ENCODE peak calls at places on chromosomes 5 and 9, in four cellular contexts. S, V, Y and Q are unnamed samples.
A peak's percentile ranks its signal among the peaks of the same experiment; 100 is the strongest.

GRCh38 chr5:76542887-76543690 is 80.1 kb downstream of the F2RL2 start:
- DNase-seq in S (peak; percentile 65), V (peak; percentile 45), Y (peak; percentile 69), Q (peak; percentile 31)

GRCh38 chr9:136662656-136663310 is at the start of gene EGFL7:
- DNase-seq in S (no peak), V (no peak), Y (no peak), Q (no peak)

GRCh38 chr9:93206576-93207155 is 22.7 kb downstream of the WNK2 start:
- DNase-seq in S (no peak), V (no peak), Y (no peak), Q (no peak)

GRCh38 chr9:114303977-114304376 is 18.9 kb upstream of the ORM1 start:
- DNase-seq in S (peak; percentile 46), V (no peak), Y (peak; percentile 22), Q (no peak)

GRCh38 chr9:97598461-97599288 is 34.5 kb downstream of the TSTD2 start:
- DNase-seq in S (peak; percentile 89), V (peak; percentile 43), Y (no peak), Q (peak; percentile 33)

GRCh38 chr9:23663946-23664345 is 162.1 kb downstream of the ELAVL2 start:
- DNase-seq in S (no peak), V (no peak), Y (no peak), Q (no peak)

GRCh38 chr5:39411985-39412384 is 12.8 kb downstream of the DAB2 start:
- DNase-seq in S (no peak), V (no peak), Y (no peak), Q (no peak)

GRCh38 chr9:81737871-81738507 is 48.6 kb upstream of the TLE1 start:
- DNase-seq in S (peak; percentile 88), V (no peak), Y (no peak), Q (no peak)

GRCh38 chr5:32785639-32786216 is 74.6 kb downstream of the NPR3 start:
- DNase-seq in S (no peak), V (no peak), Y (no peak), Q (no peak)

GRCh38 chr5:59813761-59814562 is 79.6 kb downstream of the PDE4D start:
- DNase-seq in S (no peak), V (no peak), Y (no peak), Q (no peak)